ENCODE peak calls at places on chromosomes 5 and 9, in seven cellular contexts. E, J, X, H, Q, M and A are unnamed samples.
A peak's percentile ranks its signal among the peaks of the same experiment; 100 is the strongest.

GRCh38 chr5:176547811-176548210 is 1.3 kb upstream of the CDHR2 start:
- DNase-seq in H (no peak), X (no peak), J (no peak), M (peak; percentile 78), Q (no peak), E (no peak), A (no peak)

GRCh38 chr5:74212336-74212735 is 428.2 kb downstream of the ENC1 start:
- DNase-seq in H (peak; percentile 26), X (peak; percentile 57), J (no peak), Q (peak; percentile 40), M (peak; percentile 39), E (no peak), A (no peak)

GRCh38 chr9:74800226-74800625 is 87.5 kb downstream of the TRPM6 start:
- DNase-seq in Q (no peak), E (no peak), X (no peak), J (no peak), M (no peak), H (no peak), A (no peak)

GRCh38 chr9:135152608-135153337 is 65.3 kb downstream of the OLFM1 start:
- DNase-seq in M (peak; percentile 7), E (no peak), Q (peak; percentile 51), X (peak; percentile 60), H (peak; percentile 19), J (peak; percentile 59), A (peak; percentile 59)

GRCh38 chr9:94696545-94696944 is 30.0 kb upstream of the AOPEP start:
- DNase-seq in J (no peak), X (no peak), H (no peak), M (no peak), Q (no peak), E (no peak), A (no peak)

GRCh38 chr5:157665467-157666085 is 5.8 kb upstream of the C5orf52 start:
- DNase-seq in X (no peak), M (peak; percentile 12), H (peak; percentile 18), J (no peak), Q (no peak), E (no peak), A (peak; percentile 18)

GRCh38 chr5:14449052-14449661 is 132.4 kb upstream of the OTULINL start:
- DNase-seq in J (peak; percentile 60), X (no peak), M (no peak), H (no peak), E (no peak), Q (peak; percentile 9), A (no peak)

GRCh38 chr9:106019702-106020101 is 325.4 kb downstream of the TMEM38B start:
- DNase-seq in M (no peak), Q (no peak), X (no peak), E (no peak), J (no peak), H (no peak), A (no peak)

GRCh38 chr5:122403256-122403655 is 91.2 kb downstream of the SNCAIP start:
- DNase-seq in H (no peak), Q (no peak), J (no peak), M (no peak), X (no peak), E (no peak), A (no peak)

GRCh38 chr9:9257999-9258398 is 1354.8 kb downstream of the PTPRD start:
- DNase-seq in J (no peak), E (no peak), H (no peak), Q (no peak), M (no peak), X (no peak), A (no peak)

GRCh38 chr5:125484272-125485002 is 738.0 kb upstream of the ZNF608 start:
- DNase-seq in X (no peak), M (no peak), Q (no peak), H (peak; percentile 49), J (peak; percentile 13), E (no peak), A (peak; percentile 35)

GRCh38 chr5:33315170-33315569 is 125.6 kb upstream of the TARS1 start:
- DNase-seq in M (no peak), J (no peak), X (no peak), Q (no peak), E (no peak), H (no peak), A (no peak)

GRCh38 chr9:127278372-127278771 is 13.8 kb downstream of the GARNL3 start:
- DNase-seq in E (no peak), J (no peak), H (no peak), Q (no peak), M (no peak), X (no peak), A (no peak)

GRCh38 chr9:6909186-6909585 is 151.4 kb downstream of the KDM4C start:
- DNase-seq in E (no peak), Q (no peak), M (no peak), X (no peak), J (no peak), H (no peak), A (no peak)

GRCh38 chr9:105994970-105995369 is 300.6 kb downstream of the TMEM38B start:
- DNase-seq in E (no peak), M (no peak), J (no peak), Q (peak; percentile 12), H (no peak), X (no peak), A (no peak)

GRCh38 chr5:434443-435146 is 8.4 kb upstream of the EXOC3 start:
- DNase-seq in X (no peak), H (no peak), Q (no peak), E (no peak), J (no peak), M (no peak), A (no peak)

GRCh38 chr9:132586830-132587483 is 4.6 kb downstream of the BARHL1 start:
- DNase-seq in J (peak; percentile 66), Q (no peak), M (no peak), H (no peak), X (peak; percentile 68), E (no peak), A (no peak)

GRCh38 chr5:144281784-144282183 is 111.1 kb downstream of the KCTD16 start:
- DNase-seq in Q (no peak), M (no peak), H (no peak), E (no peak), J (no peak), X (no peak), A (no peak)

GRCh38 chr5:142432961-142433360 is 108.1 kb upstream of the SPRY4 start:
- DNase-seq in M (no peak), X (no peak), Q (no peak), J (no peak), H (no peak), E (no peak), A (peak; percentile 29)

DNA sequence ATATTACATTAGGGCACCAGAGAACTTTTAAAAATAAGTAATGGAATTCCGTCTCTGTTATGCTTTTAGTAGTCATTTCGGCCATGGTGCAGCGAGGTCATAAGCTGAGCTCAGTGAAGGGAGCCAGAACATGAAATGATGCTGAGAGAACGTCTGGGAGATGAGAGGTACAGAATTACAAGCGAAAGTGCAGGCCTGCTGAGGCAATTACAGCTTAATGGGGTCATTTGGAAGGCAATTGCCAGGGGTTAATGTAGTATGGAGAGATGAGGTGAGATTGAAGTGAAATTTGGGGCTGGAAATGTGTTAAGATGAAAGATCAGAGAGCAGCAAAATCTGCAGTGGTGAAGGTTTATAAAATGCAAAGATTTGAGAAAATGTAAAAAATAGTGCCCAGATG is 96.5 kb downstream of the PBX3 start:
- DNase-seq in X (no peak), M (no peak), J (peak; percentile 45), E (no peak), H (no peak), Q (no peak), A (no peak)
- TF ChIP-seq JUND in X (no peak), M (no peak), J (no peak), E (no peak), H (no peak), Q (no peak), A (no peak)

DNA sequence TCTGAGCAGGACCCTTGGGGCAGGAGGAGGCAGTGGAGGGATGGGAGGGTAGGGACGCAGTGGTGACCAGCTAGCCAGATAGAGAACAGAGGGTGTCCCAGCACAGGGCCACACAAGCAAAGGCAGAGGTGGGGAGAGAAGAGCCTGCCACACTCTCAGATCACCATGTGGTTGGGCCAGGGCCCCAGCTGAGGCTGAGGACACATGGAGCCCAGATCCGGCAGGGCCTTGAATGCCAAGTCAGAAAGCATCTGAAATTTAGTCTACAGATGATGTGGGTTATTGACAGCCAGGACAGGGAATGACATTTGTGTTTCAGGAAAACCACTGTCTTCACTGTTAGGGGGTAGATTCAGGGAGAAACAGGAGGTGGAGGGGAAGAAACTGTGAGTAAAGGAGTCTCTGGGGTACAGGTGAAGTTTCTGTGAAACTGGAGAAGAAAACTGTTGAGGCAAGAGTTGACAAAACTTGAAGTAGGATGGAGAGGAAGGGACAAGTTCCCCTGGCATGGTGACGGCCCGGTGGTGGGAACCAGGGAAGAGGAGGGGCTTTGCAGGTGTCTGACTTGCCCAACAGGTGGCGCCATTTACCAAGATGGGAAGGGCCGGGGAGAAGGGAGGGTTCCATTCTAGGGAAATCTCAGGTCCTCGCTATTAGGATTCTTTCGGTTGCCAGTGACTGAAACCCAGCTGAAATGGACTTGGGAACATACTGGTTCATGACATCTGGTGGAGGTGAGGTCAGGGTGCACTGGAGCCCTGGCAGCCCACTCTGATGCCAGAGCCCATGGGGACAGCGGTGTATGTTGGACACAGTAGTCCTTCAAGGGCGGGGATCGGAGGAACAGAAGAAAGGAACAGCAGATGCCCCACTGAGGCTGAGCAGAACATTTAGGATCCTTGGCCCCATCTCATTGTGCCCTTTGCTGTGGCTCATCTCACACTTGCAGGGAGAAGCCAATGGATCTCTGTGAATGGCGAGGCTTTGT is 100.1 kb downstream of the KCNIP1 start:
- DNase-seq in M (peak; percentile 46), X (peak; percentile 92), E (no peak), Q (peak; percentile 69), J (peak; percentile 84), H (peak; percentile 22), A (peak; percentile 52)
- TF ChIP-seq JUND in M (no peak), X (no peak), E (no peak), Q (no peak), J (no peak), H (no peak), A (no peak)

GRCh38 chr5:141039517-141039916 is 11.7 kb upstream of the PCDHB1 start:
- DNase-seq in Q (no peak), J (peak; percentile 38), E (no peak), X (no peak), M (no peak), H (no peak), A (no peak)
- TF ChIP-seq JUND in Q (no peak), J (no peak), E (no peak), X (no peak), M (no peak), H (no peak), A (no peak)

GRCh38 chr5:56712895-56713565 is 102.3 kb upstream of the MAP3K1 start:
- DNase-seq in M (no peak), X (no peak), Q (no peak), H (no peak), E (no peak), J (peak; percentile 75), A (no peak)

GRCh38 chr5:56711191-56711590 is 104.2 kb upstream of the MAP3K1 start:
- DNase-seq in H (no peak), M (no peak), X (no peak), J (no peak), Q (no peak), E (no peak), A (no peak)

GRCh38 chr5:56717253-56717987 is 97.9 kb upstream of the MAP3K1 start:
- DNase-seq in Q (no peak), H (no peak), E (no peak), J (no peak), M (no peak), X (no peak), A (peak; percentile 62)

DNA sequence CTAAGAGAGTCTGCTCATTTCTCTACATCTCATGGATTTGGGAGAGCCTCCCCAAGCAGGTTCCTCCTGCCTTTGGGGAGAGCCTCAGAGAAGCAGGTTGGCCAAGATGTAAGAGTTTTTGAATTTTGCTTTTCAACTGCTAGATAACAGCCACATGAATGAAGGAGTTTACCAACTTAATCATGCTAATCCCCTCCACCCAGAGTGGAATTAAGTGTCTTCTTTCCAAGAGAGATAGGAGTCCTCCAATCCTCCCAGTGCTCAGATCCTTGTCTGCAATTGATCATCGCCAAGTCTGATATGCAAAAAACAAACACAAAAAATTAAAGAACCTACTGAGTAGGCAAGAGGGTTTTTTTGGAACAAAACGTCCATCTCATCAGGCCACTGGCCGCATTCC is 99.4 kb upstream of the MAP3K1 start:
- DNase-seq in M (no peak), E (no peak), X (no peak), Q (no peak), J (no peak), H (no peak), A (no peak)
- TF ChIP-seq JUND in M (no peak), E (no peak), X (no peak), Q (no peak), J (no peak), H (no peak), A (no peak)